ENCODE peak calls at places on chromosomes 4 and X, in eight cellular contexts. U is mammary epithelial cell, B is lung, W is GM12878, K is transverse colon, L is H1, G is psoas muscle, N is prostate gland. C is an unnamed sample. For H3K4me1, the result is how much of the 10 kb centered on the place peaks cover.

GRCh38 chrX:65821721-65822496 is 154.5 kb downstream of the MSN start:
- DNase-seq in U (no peak), B (no peak), W (no peak), K (peak), L (no peak), G (no peak), N (peak), C (no peak)

GRCh38 chr4:24472514-24473308 is 111.6 kb downstream of the DHX15 start:
- DNase-seq in U (peak), B (peak), W (no peak), K (peak), L (peak), G (peak), N (peak), C (peak)

GRCh38 chr4:61950625-61951024 is 750.5 kb downstream of the ADGRL3 start:
- DNase-seq in U (no peak), B (no peak), W (no peak), K (no peak), L (no peak), G (no peak), N (no peak), C (no peak)

GRCh38 chrX:21940356-21940829 is at the start of gene SMS:
- DNase-seq in U (peak), B (peak), W (no peak), K (peak), L (peak), G (peak), N (peak), C (peak)

GRCh38 chrX:42823443-42823842 is 45.5 kb upstream of the PPP1R2C start:
- DNase-seq in U (no peak), B (no peak), W (no peak), K (no peak), L (no peak), G (no peak), N (no peak), C (no peak)

GRCh38 chrX:32489125-32489524 is 722.2 kb downstream of the DMD start:
- DNase-seq in U (no peak), B (no peak), W (no peak), K (no peak), L (no peak), G (no peak), N (no peak), C (no peak)

GRCh38 chrX:12011075-12011474 is 127.2 kb upstream of the FRMPD4 start:
- DNase-seq in U (peak), B (no peak), W (no peak), K (no peak), L (no peak), G (no peak), N (no peak), C (no peak)

GRCh38 chr4:142366821-142367220 is 479.3 kb downstream of the INPP4B start:
- DNase-seq in U (no peak), B (no peak), W (no peak), K (no peak), L (no peak), G (no peak), N (no peak), C (no peak)

GRCh38 chrX:71492086-71493065 is 40.5 kb upstream of the OGT start:
- DNase-seq in U (peak), B (peak), W (no peak), K (peak), L (no peak), G (peak), N (peak), C (peak)

GRCh38 chr4:6379787-6380745 is 92.3 kb downstream of the PPP2R2C start:
- DNase-seq in U (no peak), B (no peak), W (no peak), K (no peak), L (no peak), G (peak), N (no peak), C (no peak)

DNA sequence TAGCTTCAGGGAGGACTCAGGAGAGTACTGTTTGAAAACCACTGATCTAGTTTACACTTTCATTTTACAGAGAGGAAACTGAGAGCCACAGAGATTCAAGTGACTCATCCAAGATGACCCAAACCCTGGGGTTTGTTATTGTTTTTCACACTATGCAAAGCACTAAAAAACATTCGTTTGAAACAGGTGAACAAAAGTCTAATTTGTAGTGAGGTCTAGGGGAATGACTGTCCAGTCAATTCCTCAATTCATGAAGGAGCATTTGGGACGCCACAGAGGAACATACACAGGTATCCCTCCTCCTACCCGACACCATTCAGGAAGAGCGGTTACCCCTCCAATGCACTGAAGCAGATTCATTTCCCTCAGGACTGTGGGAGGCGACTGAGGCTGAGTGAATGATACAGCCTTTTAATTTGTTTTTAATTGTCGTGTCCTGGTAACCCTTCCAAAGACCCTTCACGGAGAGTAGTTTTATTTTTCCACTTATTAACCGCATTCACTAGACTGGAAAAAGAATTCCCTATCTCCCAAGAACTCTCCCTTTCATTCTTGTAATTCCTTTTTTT is 30.3 kb downstream of the TLR10 start:
- DNase-seq in U (peak), B (no peak), W (peak), K (no peak), L (no peak), G (no peak), N (no peak), C (no peak)
- H3K4me1 ChIP-seq in U (under half), B (under half), W (under half), K (under half), L (under half), G (under half), N (under half), C (under half)

GRCh38 chr4:137070614-137071013 is 461.7 kb downstream of the PCDH18 start:
- DNase-seq in U (no peak), B (no peak), W (no peak), K (no peak), L (no peak), G (no peak), N (no peak), C (no peak)
- TF ChIP-seq CTCF in U (no peak), B (no peak), W (no peak), K (no peak), L (peak), G (no peak), N (no peak), C (no peak)

GRCh38 chr4:1520145-1520661 is 114.0 kb upstream of the NKX1-1 start:
- DNase-seq in U (no peak), B (no peak), W (no peak), K (no peak), L (no peak), G (peak), N (no peak), C (no peak)
- H3K4me3 ChIP-seq in U (no peak), B (no peak), W (no peak), K (no peak), L (no peak), G (peak), N (no peak), C (peak)

DNA sequence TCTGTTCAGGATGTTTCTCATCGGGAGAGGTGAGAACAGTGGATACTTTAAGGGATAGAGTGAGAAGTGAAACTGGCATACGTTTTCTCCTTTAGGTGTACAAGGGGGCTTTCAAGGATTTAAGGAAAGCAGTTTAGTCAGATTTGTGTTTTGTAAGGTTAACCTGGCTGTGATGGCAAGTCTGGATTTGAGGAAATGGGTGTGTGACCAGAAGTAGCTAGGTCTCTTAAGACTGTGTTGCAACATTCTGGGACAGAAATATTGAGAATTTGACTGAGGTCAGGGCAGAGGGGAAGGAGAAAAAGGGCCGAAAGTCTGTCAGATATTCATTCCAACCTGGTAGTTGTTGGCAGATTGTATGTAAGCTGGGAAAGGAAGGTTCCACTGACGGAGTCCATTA is 10.4 kb upstream of the GABRE start:
- DNase-seq in U (no peak), B (no peak), W (no peak), K (no peak), L (no peak), G (no peak), N (no peak), C (no peak)
- H3K4me1 ChIP-seq in U (half or more), B (under half), W (under half), K (under half), L (under half), G (under half), N (under half), C (under half)

GRCh38 chr4:10186228-10187214 is 69.9 kb upstream of the WDR1 start:
- DNase-seq in U (no peak), B (no peak), W (no peak), K (no peak), L (no peak), G (no peak), N (no peak), C (peak)

GRCh38 chr4:10197952-10198351 is 81.4 kb upstream of the WDR1 start:
- DNase-seq in U (no peak), B (no peak), W (no peak), K (no peak), L (no peak), G (no peak), N (no peak), C (no peak)

GRCh38 chr4:10188400-10189004 is 71.9 kb upstream of the WDR1 start:
- DNase-seq in U (no peak), B (no peak), W (no peak), K (no peak), L (no peak), G (no peak), N (no peak), C (no peak)

GRCh38 chr4:10196191-10196590 is 79.6 kb upstream of the WDR1 start:
- DNase-seq in U (no peak), B (peak), W (no peak), K (no peak), L (no peak), G (no peak), N (no peak), C (no peak)

DNA sequence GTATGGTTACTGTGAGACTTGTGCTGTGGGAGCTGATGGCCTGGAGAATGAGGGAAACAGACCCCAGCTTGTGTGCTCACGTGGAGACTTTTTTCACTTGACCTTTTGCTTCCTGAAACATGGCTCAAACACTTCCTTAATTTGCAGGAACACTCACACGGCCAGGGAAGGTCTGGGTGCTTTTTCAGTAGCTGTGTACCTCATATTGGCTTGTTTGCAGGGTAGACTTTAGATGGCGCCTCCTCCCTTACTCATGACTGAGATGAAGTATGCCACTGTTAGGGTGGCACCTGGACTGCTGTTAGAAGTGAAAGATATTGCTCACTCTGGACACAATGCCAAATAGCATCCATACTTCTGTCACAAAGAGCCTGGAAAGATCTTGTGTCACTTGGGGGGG is 75.7 kb upstream of the WDR1 start:
- DNase-seq in U (peak), B (peak), W (no peak), K (no peak), L (no peak), G (no peak), N (no peak), C (no peak)
- TF ChIP-seq CTCF in U (peak), B (no peak), W (no peak), K (no peak), L (no peak), G (no peak), N (no peak), C (no peak)

GRCh38 chrX:17374619-17375360 is at the start of gene NHS:
- DNase-seq in U (peak), B (peak), W (no peak), K (peak), L (peak), G (peak), N (peak), C (peak)
- H3K4me3 ChIP-seq in U (peak), B (peak), W (no peak), K (peak), L (peak), G (peak), N (peak), C (peak)

DNA sequence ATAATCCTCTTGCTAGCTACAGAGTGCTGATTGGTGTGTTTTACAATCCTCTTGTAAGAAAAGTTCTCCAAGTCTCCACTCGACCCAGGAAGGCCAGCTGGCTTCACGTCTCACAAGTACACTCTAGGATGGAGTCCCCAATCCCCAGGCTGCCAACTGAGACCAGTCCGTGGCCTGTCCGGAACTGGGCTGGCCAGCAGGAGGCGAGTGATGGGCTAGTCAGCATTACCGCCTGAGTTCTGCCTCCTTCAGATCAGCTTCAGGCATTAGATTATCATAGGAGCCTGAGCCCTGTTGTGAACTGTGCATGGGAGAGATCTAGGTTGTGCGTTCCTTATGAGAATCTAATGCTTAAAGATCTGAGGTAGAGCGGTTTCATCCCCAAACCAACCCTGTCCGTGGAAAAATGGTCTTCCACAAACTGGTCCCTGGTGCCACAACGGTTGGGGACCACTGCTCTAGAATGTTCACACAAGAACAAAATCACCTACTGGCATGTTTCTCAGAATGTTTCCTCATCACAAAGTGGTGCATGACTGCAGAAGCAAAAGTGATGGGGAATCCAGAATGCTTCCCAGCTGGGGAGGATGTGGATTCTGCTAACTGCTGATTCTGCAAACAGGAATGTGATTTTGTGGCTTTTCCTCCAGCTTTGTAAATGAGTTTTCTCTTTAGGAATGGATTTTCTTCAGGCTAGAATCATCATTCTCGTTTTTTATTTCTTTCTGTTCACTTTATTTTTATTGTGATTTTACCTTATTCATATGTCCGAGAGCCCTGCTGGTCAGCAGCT is 40.9 kb downstream of the SEPTIN11 start:
- DNase-seq in U (peak), B (no peak), W (no peak), K (no peak), L (no peak), G (no peak), N (no peak), C (no peak)
- H3K4me1 ChIP-seq in U (under half), B (under half), W (under half), K (under half), L (under half), G (under half), N (under half), C (under half)

DNA sequence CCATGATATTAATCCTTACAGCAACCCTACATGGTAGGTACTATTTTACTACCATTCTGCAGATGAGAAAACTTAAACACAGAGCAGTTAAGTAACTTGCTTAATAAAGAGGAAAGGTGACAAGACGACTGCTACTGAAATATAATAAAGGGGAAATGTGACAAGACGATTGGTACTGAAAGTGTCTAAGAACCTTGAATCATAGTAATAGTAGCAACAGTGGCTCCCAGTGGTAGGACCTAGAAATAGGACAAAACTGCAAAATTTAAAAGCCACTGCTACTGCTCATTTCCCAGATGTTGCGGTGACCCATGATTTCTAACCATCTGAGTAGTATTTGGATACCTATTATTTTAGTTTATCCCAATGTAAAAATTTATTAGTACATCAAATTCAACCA is 89.5 kb downstream of the TASL start:
- DNase-seq in U (no peak), B (no peak), W (no peak), K (no peak), L (no peak), G (no peak), N (no peak), C (no peak)
- TF ChIP-seq CTCF in U (peak), B (no peak), W (peak), K (no peak), L (no peak), G (no peak), N (no peak), C (no peak)

DNA sequence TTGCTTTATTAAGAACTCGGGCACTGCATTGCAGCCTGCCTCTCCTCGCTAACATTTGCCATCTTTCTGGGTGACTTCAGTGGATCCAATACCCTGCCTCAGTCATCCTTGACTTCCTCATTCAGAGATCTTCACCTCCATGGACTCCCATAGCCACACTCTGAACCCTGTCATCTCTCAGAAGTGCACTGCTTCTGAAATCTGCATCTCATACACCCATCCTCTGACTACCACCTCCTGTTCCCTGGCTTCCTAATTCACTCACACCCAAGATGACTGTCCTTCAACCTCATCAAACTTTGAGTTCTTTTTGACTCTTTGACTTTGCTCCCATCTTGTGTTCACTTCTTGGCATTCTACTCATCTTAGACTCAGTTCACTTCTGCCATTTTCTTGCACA is 25.3 kb upstream of the CYBB start:
- DNase-seq in U (no peak), B (no peak), W (no peak), K (no peak), L (no peak), G (no peak), N (no peak), C (no peak)
- H3K4me3 ChIP-seq in U (no peak), B (no peak), W (peak), K (no peak), L (no peak), G (no peak), N (no peak), C (no peak)